ENCODE peak calls at places on chromosomes 1 and 21, in eight cellular contexts. L is astrocyte, D is cardiac muscle cell, W is left lung, I is endothelial cell of umbilical vein, P is brain microvascular endothelial cell, A is OCI-LY7, X is tibial artery. J is an unnamed sample.

GRCh38 chr1:156421062-156421938 is 52.3 kb downstream of the RHBG start:
- DNase-seq in L (peak; percentile 22), D (peak; percentile 79), W (peak; percentile 90), I (peak; percentile 62), P (peak; percentile 47), A (peak; percentile 79), X (peak; percentile 58), J (peak; percentile 77)

GRCh38 chr1:241219449-241219848 is 137.6 kb downstream of the RGS7 start:
- DNase-seq in L (no peak), D (no peak), W (no peak), I (no peak), P (no peak), A (no peak), X (no peak), J (no peak)

GRCh38 chr21:43340491-43341348 is 86.2 kb downstream of the SIK1 start:
- DNase-seq in L (peak; percentile 87), D (peak; percentile 91), W (no peak), I (peak; percentile 56), P (peak; percentile 95), A (no peak), X (no peak), J (peak; percentile 91)

GRCh38 chr1:40450491-40451237 is 388 bp downstream of the ZFP69B start:
- DNase-seq in L (peak; percentile 95), D (peak; percentile 62), W (no peak), I (peak; percentile 67), P (peak; percentile 86), A (peak; percentile 69), X (no peak), J (no peak)

GRCh38 chr1:218886472-218886871 is 287.2 kb upstream of the LYPLAL1 start:
- DNase-seq in L (peak; percentile 40), D (peak; percentile 58), W (no peak), I (peak; percentile 21), P (peak; percentile 32), A (no peak), X (peak; percentile 48), J (no peak)

GRCh38 chr1:177983824-177984528 is 14.1 kb upstream of the SEC16B start:
- DNase-seq in L (peak; percentile 94), D (peak; percentile 96), W (no peak), I (no peak), P (peak; percentile 93), A (no peak), X (peak; percentile 60), J (no peak)

GRCh38 chr1:66685670-66686069 is 66.6 kb upstream of the DYNLT5 start:
- DNase-seq in L (peak; percentile 60), D (no peak), W (no peak), I (no peak), P (no peak), A (no peak), X (no peak), J (no peak)

GRCh38 chr1:7207875-7208646 is 422.8 kb downstream of the CAMTA1 start:
- DNase-seq in L (peak; percentile 50), D (peak; percentile 73), W (peak; percentile 51), I (peak; percentile 59), P (peak; percentile 68), A (peak; percentile 35), X (no peak), J (no peak)

GRCh38 chr21:17732306-17732705 is 86.8 kb downstream of the C21orf91 start:
- DNase-seq in L (peak; percentile 25), D (no peak), W (no peak), I (peak; percentile 62), P (peak; percentile 33), A (no peak), X (no peak), J (no peak)

GRCh38 chr1:22416555-22417454 is 34.8 kb upstream of the ZBTB40 start:
- DNase-seq in L (peak; percentile 39), D (peak; percentile 81), W (peak; percentile 85), I (peak; percentile 79), P (peak; percentile 62), A (peak; percentile 72), X (peak; percentile 28), J (no peak)

GRCh38 chr1:39105061-39105840 is 79.1 kb downstream of the NDUFS5 start:
- DNase-seq in L (no peak), D (peak; percentile 82), W (peak; percentile 94), I (peak; percentile 60), P (no peak), A (peak; percentile 19), X (peak; percentile 77), J (peak; percentile 83)

GRCh38 chr1:86448670-86449069 is 20.1 kb upstream of the CLCA1 start:
- DNase-seq in L (no peak), D (no peak), W (no peak), I (no peak), P (no peak), A (no peak), X (no peak), J (no peak)

GRCh38 chr1:174406421-174406820 is 41.3 kb upstream of the GPR52 start:
- DNase-seq in L (no peak), D (no peak), W (no peak), I (no peak), P (no peak), A (no peak), X (no peak), J (no peak)

GRCh38 chr1:152029144-152029936 is 7.5 kb downstream of the S100A11 start:
- DNase-seq in L (no peak), D (peak; percentile 89), W (no peak), I (no peak), P (peak; percentile 68), A (peak; percentile 15), X (no peak), J (no peak)

GRCh38 chr1:181768216-181768929 is 285.1 kb downstream of the CACNA1E start:
- DNase-seq in L (no peak), D (no peak), W (no peak), I (no peak), P (no peak), A (no peak), X (no peak), J (no peak)

GRCh38 chr1:207181838-207182237 is 77.8 kb downstream of the C4BPA start:
- DNase-seq in L (no peak), D (peak; percentile 35), W (no peak), I (peak; percentile 23), P (no peak), A (no peak), X (no peak), J (no peak)
- TF ChIP-seq CTCF in L (no peak), D (peak; percentile 19), W (no peak), I (peak; percentile 1), P (no peak), A (peak; percentile 56), X (no peak), J (peak; percentile 69)

DNA sequence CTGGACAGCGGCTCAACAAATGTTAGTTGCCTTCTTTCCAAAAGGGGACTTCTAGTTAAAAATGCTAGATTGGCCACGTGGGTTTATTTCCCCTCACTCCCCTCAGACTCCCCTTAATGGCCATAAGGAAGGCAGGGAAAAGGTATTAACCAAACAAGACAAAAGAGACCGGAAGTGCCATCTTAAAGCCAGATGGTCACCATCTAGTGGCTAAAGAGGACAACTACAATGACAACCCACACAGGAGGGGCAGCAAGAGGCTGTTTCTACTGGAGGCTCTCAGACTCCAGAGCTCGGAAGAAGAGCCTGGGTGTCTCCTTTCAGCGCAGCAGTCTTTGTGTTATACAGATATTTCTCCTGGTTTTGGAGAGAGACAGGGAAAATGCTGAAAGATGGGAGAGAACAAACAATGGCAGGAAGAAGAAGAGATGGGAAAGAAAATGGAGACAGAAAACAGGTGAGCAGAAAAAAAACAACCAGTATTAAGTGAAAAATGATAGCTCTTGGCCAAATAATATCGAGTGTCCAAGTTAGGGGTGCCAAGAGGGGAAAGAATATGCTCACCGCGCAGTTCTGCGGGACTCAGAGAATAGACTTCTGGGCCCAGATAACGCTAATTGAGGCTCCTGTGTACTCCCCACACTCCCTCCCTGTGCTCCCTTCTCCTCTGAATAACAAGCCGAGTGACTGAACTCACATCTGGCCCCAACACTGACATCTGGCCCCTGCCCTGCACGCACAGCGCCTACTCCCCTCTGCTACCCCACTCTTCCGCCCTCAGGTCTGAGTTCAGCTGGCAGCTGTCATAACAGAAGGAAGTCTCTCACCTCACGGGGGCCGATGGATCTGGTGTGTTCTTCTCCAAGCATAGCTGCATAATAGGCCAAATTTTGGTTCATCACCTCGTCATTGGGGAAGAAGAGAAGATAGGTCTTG is 9.6 kb downstream of the P3H1 start:
- DNase-seq in L (peak; percentile 44), D (peak; percentile 70), W (no peak), I (peak; percentile 55), P (peak; percentile 54), A (peak; percentile 77), X (no peak), J (no peak)
- H3K36me3 ChIP-seq in L (peaks cover 68% of the 10 kb centered on the region), D (peaks cover 62% of the 10 kb centered on the region), W (peaks cover 95% of the 10 kb centered on the region), I (peaks cover 58% of the 10 kb centered on the region), P (peaks cover 83% of the 10 kb centered on the region), A (peaks cover 83% of the 10 kb centered on the region), X (peaks cover 84% of the 10 kb centered on the region), J (peaks cover 64% of the 10 kb centered on the region)

DNA sequence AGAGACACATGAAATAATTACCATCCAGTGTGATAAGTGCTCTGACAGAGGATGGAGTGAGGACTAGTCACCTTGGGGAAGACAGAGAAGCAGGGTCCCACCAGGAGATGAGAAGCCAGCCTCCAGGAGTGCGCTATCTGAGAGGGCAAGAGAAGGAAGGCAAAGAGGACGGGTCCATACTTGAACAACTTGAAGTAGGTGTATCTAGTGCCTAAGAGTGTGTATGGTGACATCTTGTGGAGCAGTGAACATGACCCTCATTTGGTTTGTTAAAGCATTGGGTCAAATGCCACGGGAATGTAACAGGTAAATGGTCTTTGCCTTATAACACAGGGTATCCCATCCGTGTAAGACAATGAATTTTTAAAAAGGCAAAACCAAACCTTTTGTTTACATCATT is 39.8 kb downstream of the MRPL39 start:
- DNase-seq in L (no peak), D (no peak), W (no peak), I (peak; percentile 2), P (no peak), A (no peak), X (no peak), J (no peak)
- TF ChIP-seq CTCF in L (no peak), D (no peak), W (no peak), I (no peak), P (no peak), A (no peak), X (no peak), J (no peak)

DNA sequence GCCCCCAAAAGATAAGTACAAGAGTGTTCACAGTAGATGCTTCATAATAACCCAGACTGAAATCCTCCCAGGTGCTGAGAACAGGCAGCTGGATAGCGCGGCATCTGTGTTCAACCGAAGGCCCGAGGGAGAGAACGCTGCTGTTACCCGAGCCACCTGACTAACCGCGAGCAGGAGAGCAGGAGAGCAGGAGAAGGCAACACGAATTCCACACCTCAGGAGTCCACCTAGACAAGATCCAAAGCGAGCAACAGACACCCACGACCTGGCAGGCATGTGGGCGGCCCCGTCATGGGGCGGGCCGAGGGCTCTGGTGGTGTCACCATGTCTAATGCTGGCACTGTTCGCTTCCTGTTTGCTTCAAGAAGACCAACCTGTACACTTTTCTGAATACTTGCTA is 20.9 kb upstream of the SPATC1L start:
- DNase-seq in L (no peak), D (no peak), W (peak; percentile 38), I (no peak), P (no peak), A (no peak), X (no peak), J (peak; percentile 52)
- H3K36me3 ChIP-seq in L (peaks cover 21% of the 10 kb centered on the region), D (peaks cover 36% of the 10 kb centered on the region), W (peaks cover 85% of the 10 kb centered on the region), I (peaks cover 40% of the 10 kb centered on the region), P (peaks cover 50% of the 10 kb centered on the region), A (peaks cover 38% of the 10 kb centered on the region), X (peaks cover 74% of the 10 kb centered on the region), J (peaks cover 85% of the 10 kb centered on the region)